ENCODE peak calls at places on chromosomes 1 and 21, in seven cellular contexts. P is body of pancreas, A is retinal pigment epithelial cell, E is cardiac muscle cell, H is MCF 10A, I is nephron progenitor cell, N is hepatocyte. Q is an unnamed sample.

GRCh38 chr1:226702957-226703831 is 35.9 kb downstream of the ITPKB start:
- DNase-seq in P (peak; percentile 69), A (peak; percentile 79), E (peak; percentile 77), H (peak; percentile 75), I (peak; percentile 71), N (peak; percentile 91), Q (peak; percentile 69)

GRCh38 chr1:9558946-9559545 is 19.8 kb downstream of the SLC25A33 start:
- DNase-seq in P (no peak), A (no peak), E (no peak), H (no peak), I (no peak), N (no peak), Q (no peak)

GRCh38 chr1:63935148-63935547 is 161.3 kb downstream of the ROR1 start:
- DNase-seq in P (peak; percentile 61), A (no peak), E (no peak), H (peak; percentile 53), I (no peak), N (peak; percentile 22), Q (no peak)

GRCh38 chr21:34890724-34891609 is 158.1 kb downstream of the RUNX1 start:
- DNase-seq in P (no peak), A (no peak), E (peak; percentile 56), H (no peak), I (peak; percentile 42), N (peak; percentile 52), Q (peak; percentile 45)

GRCh38 chr1:59143824-59144223 is 153.1 kb upstream of the FGGY start:
- DNase-seq in P (no peak), A (no peak), E (peak; percentile 67), H (no peak), I (no peak), N (no peak), Q (no peak)

GRCh38 chr1:204621996-204622395 is 63.5 kb downstream of the LRRN2 start:
- DNase-seq in P (no peak), A (no peak), E (no peak), H (no peak), I (no peak), N (no peak), Q (no peak)

GRCh38 chr1:45925728-45926287 is 122.4 kb downstream of the MAST2 start:
- DNase-seq in P (peak; percentile 52), A (no peak), E (no peak), H (no peak), I (no peak), N (no peak), Q (no peak)

GRCh38 chr1:224700915-224701531 is 84.9 kb downstream of the CNIH3 start:
- DNase-seq in P (no peak), A (no peak), E (peak; percentile 41), H (peak; percentile 58), I (peak; percentile 30), N (no peak), Q (peak; percentile 14)

GRCh38 chr1:115363171-115363570 is 25.1 kb upstream of the NGF start:
- DNase-seq in P (no peak), A (no peak), E (no peak), H (no peak), I (no peak), N (no peak), Q (no peak)

GRCh38 chr1:82790556-82790955 is 989.8 kb downstream of the ADGRL2 start:
- DNase-seq in P (no peak), A (no peak), E (no peak), H (no peak), I (no peak), N (no peak), Q (no peak)

GRCh38 chr1:82801151-82801550 is 1000.4 kb downstream of the ADGRL2 start:
- DNase-seq in P (no peak), A (no peak), E (no peak), H (no peak), I (no peak), N (no peak), Q (no peak)

GRCh38 chr1:82792151-82792550 is 991.4 kb downstream of the ADGRL2 start:
- DNase-seq in P (no peak), A (no peak), E (no peak), H (no peak), I (no peak), N (no peak), Q (no peak)

GRCh38 chr1:82795503-82796149 is 994.9 kb downstream of the ADGRL2 start:
- DNase-seq in P (no peak), A (no peak), E (no peak), H (peak; percentile 24), I (no peak), N (no peak), Q (no peak)
- TF ChIP-seq CTCF in P (no peak), A (peak; percentile 3), E (no peak), H (no peak), I (no peak), N (no peak), Q (no peak)

GRCh38 chr1:70204139-70204538 is 1.2 kb downstream of the LRRC40 start:
- DNase-seq in P (no peak), A (no peak), E (no peak), H (no peak), I (no peak), N (no peak), Q (no peak)

GRCh38 chr1:70204578-70204977 is 801 bp downstream of the LRRC40 start:
- DNase-seq in P (no peak), A (no peak), E (no peak), H (no peak), I (no peak), N (no peak), Q (no peak)

GRCh38 chr1:70207492-70207891 is 2.1 kb upstream of the LRRC40 start:
- DNase-seq in P (no peak), A (no peak), E (no peak), H (no peak), I (no peak), N (no peak), Q (no peak)

GRCh38 chr1:70205076-70205436 is 323 bp downstream of the LRRC40 start:
- DNase-seq in P (no peak), A (no peak), E (no peak), H (peak; percentile 3), I (no peak), N (no peak), Q (no peak)

GRCh38 chr1:70205437-70206118 is at the start of gene LRRC40:
- DNase-seq in P (peak; percentile 93), A (peak; percentile 86), E (peak; percentile 97), H (peak; percentile 94), I (peak; percentile 94), N (peak; percentile 98), Q (peak; percentile 97)
- TF ChIP-seq CTCF in P (peak; percentile 36), A (no peak), E (no peak), H (no peak), I (no peak), N (peak; percentile 9), Q (no peak)

GRCh38 chr1:107935396-107936064 is 29.4 kb downstream of the VAV3 start:
- DNase-seq in P (no peak), A (no peak), E (no peak), H (no peak), I (no peak), N (no peak), Q (no peak)
- TF ChIP-seq CTCF in P (no peak), A (no peak), E (no peak), H (no peak), I (no peak), N (no peak), Q (no peak)

GRCh38 chr1:921011-921837 is 2.5 kb upstream of the SAMD11 start:
- DNase-seq in P (peak; percentile 72), A (no peak), E (peak; percentile 79), H (peak; percentile 72), I (peak; percentile 88), N (peak; percentile 92), Q (peak; percentile 69)
- TF ChIP-seq CTCF in P (peak; percentile 75), A (peak; percentile 54), E (peak; percentile 48), H (peak; percentile 32), I (peak; percentile 23), N (peak; percentile 43), Q (no peak)

DNA sequence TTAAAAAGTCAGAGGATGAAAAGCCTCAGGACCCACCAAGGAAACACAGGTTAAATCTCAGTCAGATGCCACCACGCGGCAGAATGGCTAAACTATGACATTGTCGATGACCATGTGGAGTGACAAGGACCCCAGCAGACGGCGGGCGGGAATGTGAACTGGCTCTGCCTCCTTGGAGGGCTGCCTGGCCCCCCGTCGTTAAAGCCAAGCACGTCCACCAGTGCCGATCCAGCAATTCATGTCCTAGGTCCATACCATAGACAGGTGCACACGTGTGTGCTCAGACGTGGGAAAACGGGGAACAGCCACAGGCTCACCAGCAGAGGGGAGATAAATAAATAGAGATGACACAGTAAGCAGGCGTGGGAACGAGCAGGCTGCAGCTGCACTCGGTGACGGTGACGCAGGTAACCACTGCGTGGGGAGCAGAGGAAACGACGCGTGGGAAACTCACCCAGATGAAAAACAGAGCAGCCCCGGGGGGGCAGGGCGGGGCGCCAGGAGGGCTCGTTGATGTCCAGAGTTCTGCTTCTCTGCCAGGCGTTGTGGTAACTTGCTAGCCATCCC is 28.3 kb upstream of the PCBP3 start:
- DNase-seq in P (peak; percentile 25), A (no peak), E (no peak), H (peak; percentile 26), I (no peak), N (no peak), Q (no peak)
- TF ChIP-seq CTCF in P (no peak), A (no peak), E (no peak), H (no peak), I (no peak), N (no peak), Q (no peak)

GRCh38 chr21:18840239-18840638 is 436.7 kb upstream of the TMPRSS15 start:
- DNase-seq in P (no peak), A (no peak), E (no peak), H (peak; percentile 36), I (no peak), N (peak; percentile 10), Q (no peak)
- TF ChIP-seq CTCF in P (no peak), A (peak; percentile 31), E (no peak), H (peak; percentile 14), I (no peak), N (no peak), Q (peak; percentile 57)